ENCODE peak calls at places on chromosomes 2 and 18, in four cellular contexts. B, O, X and K are unnamed samples.

GRCh38 chr2:43539991-43540860 is 55.6 kb downstream of the THADA start:
- DNase-seq in X (peak; percentile 38), O (peak; percentile 100), B (peak; percentile 19), K (peak; percentile 54)

GRCh38 chr2:157395811-157396210 is 48.1 kb downstream of the CYTIP start:
- DNase-seq in O (no peak), X (peak; percentile 53), B (peak; percentile 50), K (peak; percentile 18)

GRCh38 chr2:221104391-221104811 is 467.7 kb downstream of the EPHA4 start:
- DNase-seq in B (peak; percentile 13), X (peak; percentile 31), O (peak; percentile 62), K (peak; percentile 38)

GRCh38 chr2:112154246-112155110 is 16.3 kb downstream of the FBLN7 start:
- DNase-seq in O (no peak), B (no peak), X (no peak), K (no peak)

GRCh38 chr2:240439698-240440151 is 4.3 kb downstream of the GPC1 start:
- DNase-seq in X (no peak), B (no peak), O (no peak), K (no peak)

GRCh38 chr2:18777250-18777812 is 188.0 kb upstream of the NT5C1B start:
- DNase-seq in B (no peak), X (no peak), O (no peak), K (no peak)

GRCh38 chr2:136021406-136021805 is 36.0 kb upstream of the DARS1 start:
- DNase-seq in B (no peak), X (no peak), O (no peak), K (no peak)

GRCh38 chr2:241372376-241372992 is 16.4 kb downstream of the FARP2 start:
- DNase-seq in B (no peak), X (peak; percentile 59), O (peak; percentile 43), K (no peak)

GRCh38 chr2:144596074-144596871 is 76.4 kb upstream of the ZEB2 start:
- DNase-seq in X (no peak), O (peak; percentile 81), B (peak; percentile 45), K (no peak)

GRCh38 chr2:188725981-188726380 is 248.2 kb upstream of the COL3A1 start:
- DNase-seq in X (no peak), O (peak; percentile 58), B (no peak), K (no peak)

GRCh38 chr2:51231071-51231470 is 199.1 kb upstream of the NRXN1 start:
- DNase-seq in O (no peak), B (no peak), X (no peak), K (no peak)

GRCh38 chr2:567865-568638 is 109.2 kb downstream of the TMEM18 start:
- DNase-seq in X (no peak), O (peak; percentile 19), B (peak; percentile 55), K (no peak)

GRCh38 chr18:23331091-23331920 is 121.8 kb upstream of the RIOK3 start:
- DNase-seq in O (no peak), X (no peak), B (peak; percentile 34), K (peak; percentile 81)

GRCh38 chr2:102350118-102350793 is 5.3 kb upstream of the IL18R1 start:
- DNase-seq in B (no peak), O (no peak), X (no peak), K (no peak)

GRCh38 chr18:31146809-31147208 is 15.8 kb downstream of the DSC1 start:
- DNase-seq in B (no peak), X (no peak), O (no peak), K (no peak)

GRCh38 chr2:47867205-47867604 is 39.1 kb downstream of the FBXO11 start:
- DNase-seq in O (peak; percentile 76), B (peak; percentile 10), X (no peak), K (peak; percentile 41)

GRCh38 chr2:220619525-220620267 is 952.4 kb downstream of the EPHA4 start:
- DNase-seq in O (peak; percentile 22), X (peak; percentile 17), B (peak; percentile 27), K (no peak)

GRCh38 chr18:75251466-75251865 is 40.9 kb downstream of the TSHZ1 start:
- DNase-seq in O (no peak), X (no peak), B (no peak), K (no peak)

GRCh38 chr18:75249192-75249551 is 38.6 kb downstream of the TSHZ1 start:
- DNase-seq in O (no peak), B (no peak), X (no peak), K (no peak)

GRCh38 chr18:75248426-75249191 is 38.0 kb downstream of the TSHZ1 start:
- DNase-seq in X (no peak), O (no peak), B (no peak), K (no peak)

GRCh38 chr18:75250471-75250821 is 39.8 kb downstream of the TSHZ1 start:
- DNase-seq in O (no peak), X (no peak), B (no peak), K (no peak)

DNA sequence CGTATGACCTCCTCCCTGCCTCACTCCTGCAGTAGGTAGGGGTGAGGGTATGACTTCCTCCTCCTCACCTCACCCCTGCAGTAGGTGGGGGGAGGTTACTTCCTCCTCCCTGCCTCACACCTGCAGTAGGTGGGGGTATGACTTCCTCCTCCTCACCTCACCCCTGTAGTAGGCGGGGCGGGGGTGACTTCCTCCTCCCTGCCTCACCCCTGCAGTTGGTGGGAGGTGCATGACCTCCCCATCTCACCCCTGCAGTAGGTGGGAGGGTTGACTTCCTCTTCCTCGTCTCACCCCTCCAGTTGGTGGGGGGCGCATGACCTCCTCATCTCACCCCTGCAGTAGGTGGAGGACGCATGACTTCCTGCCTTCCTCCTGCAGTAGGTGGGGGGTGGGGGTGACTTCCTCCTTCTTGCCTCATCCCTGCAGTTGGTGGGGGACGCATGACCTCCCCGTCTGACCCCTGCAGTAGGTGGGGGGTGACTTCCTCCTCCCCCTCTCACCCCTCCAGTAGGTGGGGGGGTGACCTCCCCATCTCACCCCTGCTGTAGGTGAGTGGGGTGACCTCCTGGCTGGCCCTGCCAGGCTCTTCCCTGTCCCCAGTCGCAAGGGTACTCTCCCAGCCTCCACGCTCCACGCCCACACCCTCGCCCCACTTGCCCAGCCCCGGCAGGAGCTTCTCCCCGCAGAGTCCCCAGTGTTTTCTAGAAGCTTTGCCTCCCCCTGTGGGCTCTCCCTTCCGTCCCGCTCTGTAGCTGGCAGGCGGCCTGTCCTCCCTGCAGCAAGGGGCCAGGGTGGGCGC is 39.3 kb downstream of the TSHZ1 start:
- DNase-seq in O (no peak), X (no peak), B (no peak), K (no peak)
- H3K27ac ChIP-seq in O (no peak overlapping the region), X (no peak overlapping the region), B (no peak overlapping the region), K (no peak overlapping the region)

GRCh38 chr2:9654429-9655100 is 23.8 kb upstream of the YWHAQ start:
- DNase-seq in B (no peak), X (no peak), O (peak; percentile 46), K (no peak)
- H3K27ac ChIP-seq in B (no peak overlapping the region), X (no peak overlapping the region), O (no peak overlapping the region), K (no peak overlapping the region)

DNA sequence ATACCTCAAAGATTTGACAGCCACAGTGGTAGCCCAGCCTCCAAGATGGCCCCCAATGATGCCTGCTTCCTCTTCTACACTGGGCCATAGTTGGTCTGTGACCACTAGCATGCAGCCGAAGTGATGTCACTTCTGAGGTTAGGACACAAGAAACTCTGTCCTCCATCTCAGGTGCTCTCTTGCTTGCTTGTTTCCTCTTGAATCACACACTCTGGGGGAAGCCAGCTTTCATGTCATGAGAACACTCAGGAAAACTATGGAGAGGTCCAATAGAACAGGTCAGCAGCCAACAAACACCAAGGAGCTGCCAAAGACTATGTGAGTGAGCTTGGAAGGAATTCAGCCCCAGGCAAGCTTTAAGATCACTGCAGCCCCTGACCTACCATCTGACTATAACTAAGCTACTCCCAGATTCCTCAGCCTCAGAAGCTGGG is 3.3 kb upstream of the ADAM17 start:
- DNase-seq in X (no peak), O (peak; percentile 80), B (peak; percentile 23), K (no peak)
- H3K27ac ChIP-seq in X (no peak overlapping the region), O (peak overlapping the region; percentile 61), B (no peak overlapping the region), K (no peak overlapping the region)

DNA sequence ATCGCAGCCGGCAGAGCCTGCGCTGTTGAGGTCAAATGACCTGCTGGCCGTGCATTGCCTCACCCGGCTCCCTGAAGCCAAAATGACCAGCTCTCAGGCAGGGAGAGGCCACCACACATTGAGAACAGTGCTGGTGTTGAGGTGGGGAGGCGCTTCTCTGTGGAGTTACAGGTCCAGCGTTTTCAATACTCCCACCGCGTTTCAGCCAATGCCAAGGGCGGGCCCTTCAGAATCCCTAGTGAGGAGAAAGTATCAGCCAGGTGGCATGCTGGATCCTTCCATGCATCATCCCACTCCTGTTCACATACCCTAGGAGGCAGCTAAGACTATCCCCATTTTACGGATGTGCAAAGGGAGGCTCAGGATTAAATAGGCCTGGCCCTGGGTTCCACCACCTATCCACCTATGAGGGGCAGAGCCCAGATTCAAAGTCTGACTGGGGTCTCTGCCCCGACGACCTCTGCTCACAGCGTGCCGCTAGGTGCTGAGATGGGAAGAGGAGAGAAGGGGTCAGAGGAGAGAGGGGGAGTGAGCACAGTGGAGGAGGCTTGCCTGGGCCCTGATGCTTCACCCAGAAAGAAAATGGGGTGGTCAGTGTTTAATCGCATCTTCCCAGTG is 137.6 kb upstream of the ID2 start:
- DNase-seq in O (no peak), B (no peak), X (no peak), K (no peak)
- H3K27ac ChIP-seq in O (peak overlapping the region; percentile 46), B (no peak overlapping the region), X (peak overlapping the region; percentile 58), K (no peak overlapping the region)

GRCh38 chr18:12879840-12880531 is 4.1 kb downstream of the PTPN2 start:
- DNase-seq in O (no peak), X (no peak), B (no peak), K (no peak)

GRCh38 chr18:12883003-12883683 is 894 bp downstream of the PTPN2 start:
- DNase-seq in B (peak; percentile 69), O (no peak), X (peak; percentile 32), K (no peak)

GRCh38 chr18:12883684-12884520 is at the start of gene PTPN2:
- DNase-seq in O (peak; percentile 96), X (peak; percentile 93), B (peak; percentile 97), K (peak; percentile 92)

GRCh38 chr18:12882416-12882815 is 1.6 kb downstream of the PTPN2 start:
- DNase-seq in O (peak; percentile 30), B (no peak), X (no peak), K (no peak)

GRCh38 chr18:12880532-12880892 is 3.5 kb downstream of the PTPN2 start:
- DNase-seq in B (no peak), O (no peak), X (no peak), K (no peak)
- H3K27ac ChIP-seq in B (no peak overlapping the region), O (no peak overlapping the region), X (peak overlapping the region; percentile 23), K (no peak overlapping the region)

DNA sequence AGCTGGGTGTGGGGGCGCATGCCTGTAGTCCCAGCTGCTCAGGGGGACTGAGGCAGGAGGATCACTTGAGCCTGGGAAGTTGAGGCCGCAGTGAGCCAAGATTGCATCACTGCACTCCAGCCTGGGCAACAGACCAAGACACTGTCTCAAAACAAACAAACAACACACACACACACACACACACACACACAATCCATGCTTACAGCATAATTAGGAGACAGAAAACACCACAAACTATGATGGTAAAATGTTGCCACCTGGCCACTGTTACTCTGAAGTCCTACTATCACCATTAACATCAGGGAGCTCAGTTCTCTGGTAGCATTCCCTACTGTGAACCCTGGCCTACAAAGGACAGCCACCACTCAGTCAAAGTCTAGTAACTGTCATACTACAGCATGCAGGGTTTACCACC is 18.3 kb downstream of the DNPEP start:
- DNase-seq in O (peak; percentile 86), B (no peak), X (peak; percentile 44), K (peak; percentile 68)
- H3K27ac ChIP-seq in O (no peak overlapping the region), B (peak overlapping the region; percentile 63), X (no peak overlapping the region), K (no peak overlapping the region)

GRCh38 chr18:453399-453798 is 47.1 kb downstream of the COLEC12 start:
- DNase-seq in O (no peak), B (no peak), X (no peak), K (no peak)

GRCh38 chr18:458016-458415 is 42.5 kb downstream of the COLEC12 start:
- DNase-seq in O (no peak), B (no peak), X (no peak), K (no peak)

GRCh38 chr18:457120-457519 is 43.4 kb downstream of the COLEC12 start:
- DNase-seq in X (no peak), B (peak; percentile 58), O (peak; percentile 83), K (no peak)

GRCh38 chr18:457533-457932 is 43.0 kb downstream of the COLEC12 start:
- DNase-seq in X (no peak), O (peak; percentile 69), B (peak; percentile 13), K (no peak)

GRCh38 chr18:456361-456821 is 44.1 kb downstream of the COLEC12 start:
- DNase-seq in B (peak; percentile 28), O (peak; percentile 51), X (no peak), K (peak; percentile 30)
- H3K27ac ChIP-seq in B (peak overlapping the region; percentile 88), O (peak overlapping the region; percentile 55), X (peak overlapping the region; percentile 44), K (no peak overlapping the region)